ENCODE peak calls at places on chromosomes 4 and X, in eight cellular contexts. One of them, this sample, is unnamed.

GRCh38 chrX:12975670-12975965 is 708 bp downstream of the TMSB4X start:
- DNase-seq in neural crest cell: no peak
- DNase-seq in AG20443: peak; percentile 10
- DNase-seq in T-cell: no peak
- DNase-seq in psoas muscle: peak; percentile 64
- DNase-seq in T47D: no peak
- DNase-seq in activated CD4-positive, CD25-positive, alpha-beta regulatory T cell: no peak
- DNase-seq in GM20000: no peak
- DNase-seq in this sample: no peak

GRCh38 chrX:38804481-38805293 is 3.4 kb downstream of the MID1IP1 start:
- DNase-seq in neural crest cell: no peak
- DNase-seq in AG20443: peak; percentile 23
- DNase-seq in T-cell: no peak
- DNase-seq in psoas muscle: peak; percentile 72
- DNase-seq in T47D: peak; percentile 70
- DNase-seq in activated CD4-positive, CD25-positive, alpha-beta regulatory T cell: peak; percentile 2
- DNase-seq in GM20000: peak; percentile 16
- DNase-seq in this sample: peak; percentile 15

GRCh38 chr4:74304136-74304628 is 4.1 kb upstream of the EPGN start:
- DNase-seq in neural crest cell: no peak
- DNase-seq in AG20443: no peak
- DNase-seq in T-cell: no peak
- DNase-seq in psoas muscle: no peak
- DNase-seq in T47D: no peak
- DNase-seq in activated CD4-positive, CD25-positive, alpha-beta regulatory T cell: no peak
- DNase-seq in GM20000: no peak
- DNase-seq in this sample: no peak

GRCh38 chrX:31057691-31058090 is 14.2 kb downstream of the FTHL17 start:
- DNase-seq in neural crest cell: no peak
- DNase-seq in AG20443: no peak
- DNase-seq in T-cell: no peak
- DNase-seq in psoas muscle: no peak
- DNase-seq in T47D: no peak
- DNase-seq in activated CD4-positive, CD25-positive, alpha-beta regulatory T cell: no peak
- DNase-seq in GM20000: no peak
- DNase-seq in this sample: no peak

GRCh38 chr4:115219862-115220261 is 106.4 kb upstream of the NDST4 start:
- DNase-seq in neural crest cell: no peak
- DNase-seq in AG20443: no peak
- DNase-seq in T-cell: no peak
- DNase-seq in psoas muscle: no peak
- DNase-seq in T47D: no peak
- DNase-seq in activated CD4-positive, CD25-positive, alpha-beta regulatory T cell: no peak
- DNase-seq in GM20000: no peak
- DNase-seq in this sample: no peak

GRCh38 chr4:176191974-176192373 is 3.4 kb downstream of the SPATA4 start:
- DNase-seq in neural crest cell: no peak
- DNase-seq in AG20443: no peak
- DNase-seq in T-cell: no peak
- DNase-seq in psoas muscle: no peak
- DNase-seq in T47D: peak; percentile 43
- DNase-seq in activated CD4-positive, CD25-positive, alpha-beta regulatory T cell: no peak
- DNase-seq in GM20000: no peak
- DNase-seq in this sample: no peak

GRCh38 chrX:13939741-13940597 is 89.7 kb downstream of the GEMIN8 start:
- DNase-seq in neural crest cell: no peak
- DNase-seq in AG20443: no peak
- DNase-seq in T-cell: no peak
- DNase-seq in psoas muscle: no peak
- DNase-seq in T47D: no peak
- DNase-seq in activated CD4-positive, CD25-positive, alpha-beta regulatory T cell: no peak
- DNase-seq in GM20000: no peak
- DNase-seq in this sample: no peak

GRCh38 chr4:101345271-101345595 is 2.1 kb downstream of the PPP3CA start:
- DNase-seq in neural crest cell: no peak
- DNase-seq in AG20443: peak; percentile 22
- DNase-seq in T-cell: no peak
- DNase-seq in psoas muscle: no peak
- DNase-seq in T47D: peak; percentile 25
- DNase-seq in activated CD4-positive, CD25-positive, alpha-beta regulatory T cell: no peak
- DNase-seq in GM20000: peak; percentile 35
- DNase-seq in this sample: no peak

GRCh38 chrX:49162620-49163019 is at the start of gene MAGIX:
- DNase-seq in neural crest cell: no peak
- DNase-seq in AG20443: no peak
- DNase-seq in T-cell: no peak
- DNase-seq in psoas muscle: no peak
- DNase-seq in T47D: peak; percentile 60
- DNase-seq in activated CD4-positive, CD25-positive, alpha-beta regulatory T cell: no peak
- DNase-seq in GM20000: no peak
- DNase-seq in this sample: no peak

GRCh38 chrX:2627272-2627867 is 63.7 kb upstream of the CD99 start:
- DNase-seq in neural crest cell: peak; percentile 59
- DNase-seq in AG20443: peak; percentile 38
- DNase-seq in T-cell: no peak
- DNase-seq in psoas muscle: no peak
- DNase-seq in T47D: peak; percentile 65
- DNase-seq in activated CD4-positive, CD25-positive, alpha-beta regulatory T cell: no peak
- DNase-seq in GM20000: peak; percentile 45
- DNase-seq in this sample: peak; percentile 57

GRCh38 chr4:73181231-73181630 is 77.4 kb downstream of the ANKRD17 start:
- DNase-seq in neural crest cell: no peak
- DNase-seq in AG20443: no peak
- DNase-seq in T-cell: no peak
- DNase-seq in psoas muscle: no peak
- DNase-seq in T47D: no peak
- DNase-seq in activated CD4-positive, CD25-positive, alpha-beta regulatory T cell: no peak
- DNase-seq in GM20000: no peak
- DNase-seq in this sample: no peak

GRCh38 chrX:119981286-119982070 is 37.9 kb upstream of the NKAP start:
- DNase-seq in neural crest cell: peak; percentile 26
- DNase-seq in AG20443: peak; percentile 25
- DNase-seq in T-cell: no peak
- DNase-seq in psoas muscle: no peak
- DNase-seq in T47D: peak; percentile 56
- DNase-seq in activated CD4-positive, CD25-positive, alpha-beta regulatory T cell: no peak
- DNase-seq in GM20000: peak; percentile 32
- DNase-seq in this sample: no peak

GRCh38 chr4:55947254-55947882 is 1.4 kb upstream of the CEP135 start:
- DNase-seq in neural crest cell: no peak
- DNase-seq in AG20443: peak; percentile 18
- DNase-seq in T-cell: no peak
- DNase-seq in psoas muscle: no peak
- DNase-seq in T47D: peak; percentile 88
- DNase-seq in activated CD4-positive, CD25-positive, alpha-beta regulatory T cell: no peak
- DNase-seq in GM20000: peak; percentile 37
- DNase-seq in this sample: no peak

GRCh38 chr4:158801066-158801465 is 32.2 kb downstream of the FNIP2 start:
- DNase-seq in neural crest cell: no peak
- DNase-seq in AG20443: no peak
- DNase-seq in T-cell: no peak
- DNase-seq in psoas muscle: no peak
- DNase-seq in T47D: no peak
- DNase-seq in activated CD4-positive, CD25-positive, alpha-beta regulatory T cell: no peak
- DNase-seq in GM20000: no peak
- DNase-seq in this sample: no peak

GRCh38 chr4:168710353-168710946 is 213.6 kb downstream of the PALLD start:
- DNase-seq in neural crest cell: no peak
- DNase-seq in AG20443: peak; percentile 46
- DNase-seq in T-cell: no peak
- DNase-seq in psoas muscle: no peak
- DNase-seq in T47D: peak; percentile 70
- DNase-seq in activated CD4-positive, CD25-positive, alpha-beta regulatory T cell: no peak
- DNase-seq in GM20000: peak; percentile 31
- DNase-seq in this sample: no peak

GRCh38 chrX:107556967-107557366 is 71.3 kb upstream of the PRPS1 start:
- DNase-seq in neural crest cell: no peak
- DNase-seq in AG20443: no peak
- DNase-seq in T-cell: no peak
- DNase-seq in psoas muscle: no peak
- DNase-seq in T47D: no peak
- DNase-seq in activated CD4-positive, CD25-positive, alpha-beta regulatory T cell: no peak
- DNase-seq in GM20000: no peak
- DNase-seq in this sample: no peak

GRCh38 chr4:95155759-95156451 is 392.9 kb downstream of the UNC5C start:
- DNase-seq in neural crest cell: no peak
- DNase-seq in AG20443: peak; percentile 31
- DNase-seq in T-cell: no peak
- DNase-seq in psoas muscle: no peak
- DNase-seq in T47D: peak; percentile 44
- DNase-seq in activated CD4-positive, CD25-positive, alpha-beta regulatory T cell: no peak
- DNase-seq in GM20000: peak; percentile 36
- DNase-seq in this sample: no peak

GRCh38 chr4:174120446-174121142 is 162.9 kb downstream of the FBXO8 start:
- DNase-seq in neural crest cell: peak; percentile 53
- DNase-seq in AG20443: peak; percentile 60
- DNase-seq in T-cell: no peak
- DNase-seq in psoas muscle: peak; percentile 56
- DNase-seq in T47D: peak; percentile 61
- DNase-seq in activated CD4-positive, CD25-positive, alpha-beta regulatory T cell: no peak
- DNase-seq in GM20000: peak; percentile 28
- DNase-seq in this sample: no peak

GRCh38 chrX:70452143-70452733 is 7.6 kb downstream of the DLG3 start:
- DNase-seq in neural crest cell: peak; percentile 55
- DNase-seq in AG20443: peak; percentile 65
- DNase-seq in T-cell: peak; percentile 37
- DNase-seq in psoas muscle: peak; percentile 74
- DNase-seq in T47D: peak; percentile 57
- DNase-seq in activated CD4-positive, CD25-positive, alpha-beta regulatory T cell: peak; percentile 4
- DNase-seq in GM20000: peak; percentile 74
- DNase-seq in this sample: peak; percentile 28

GRCh38 chr4:145130788-145131398 is 32.8 kb downstream of the ABCE1 start:
- DNase-seq in neural crest cell: no peak
- DNase-seq in AG20443: peak; percentile 80
- DNase-seq in T-cell: no peak
- DNase-seq in psoas muscle: no peak
- DNase-seq in T47D: peak; percentile 23
- DNase-seq in activated CD4-positive, CD25-positive, alpha-beta regulatory T cell: no peak
- DNase-seq in GM20000: no peak
- DNase-seq in this sample: no peak

GRCh38 chr4:75042601-75043208 is 109.8 kb downstream of the PARM1 start:
- DNase-seq in neural crest cell: no peak
- DNase-seq in AG20443: no peak
- DNase-seq in T-cell: no peak
- DNase-seq in psoas muscle: no peak
- DNase-seq in T47D: no peak
- DNase-seq in activated CD4-positive, CD25-positive, alpha-beta regulatory T cell: no peak
- DNase-seq in GM20000: no peak
- DNase-seq in this sample: no peak

GRCh38 chr4:6754481-6755087 is 27.9 kb upstream of the KIAA0232 start:
- DNase-seq in neural crest cell: no peak
- DNase-seq in AG20443: no peak
- DNase-seq in T-cell: no peak
- DNase-seq in psoas muscle: peak; percentile 3
- DNase-seq in T47D: no peak
- DNase-seq in activated CD4-positive, CD25-positive, alpha-beta regulatory T cell: no peak
- DNase-seq in GM20000: no peak
- DNase-seq in this sample: no peak

GRCh38 chr4:183132081-183132480 is 33.0 kb downstream of the WWC2 start:
- DNase-seq in neural crest cell: no peak
- DNase-seq in AG20443: no peak
- DNase-seq in T-cell: no peak
- DNase-seq in psoas muscle: no peak
- DNase-seq in T47D: no peak
- DNase-seq in activated CD4-positive, CD25-positive, alpha-beta regulatory T cell: no peak
- DNase-seq in GM20000: no peak
- DNase-seq in this sample: no peak

GRCh38 chr4:46016306-46016705 is 107.5 kb downstream of the GABRG1 start:
- DNase-seq in neural crest cell: no peak
- DNase-seq in AG20443: no peak
- DNase-seq in T-cell: no peak
- DNase-seq in psoas muscle: no peak
- DNase-seq in T47D: peak; percentile 10
- DNase-seq in activated CD4-positive, CD25-positive, alpha-beta regulatory T cell: no peak
- DNase-seq in GM20000: no peak
- DNase-seq in this sample: no peak

GRCh38 chr4:163166041-163166579 is 580 bp downstream of the NAF1 start:
- DNase-seq in neural crest cell: peak; percentile 37
- DNase-seq in AG20443: peak; percentile 77
- DNase-seq in T-cell: peak; percentile 38
- DNase-seq in psoas muscle: peak; percentile 70
- DNase-seq in T47D: peak; percentile 35
- DNase-seq in activated CD4-positive, CD25-positive, alpha-beta regulatory T cell: peak; percentile 35
- DNase-seq in GM20000: peak; percentile 63
- DNase-seq in this sample: peak; percentile 48

GRCh38 chr4:187606581-187606980 is 389.0 kb upstream of the ZFP42 start:
- DNase-seq in neural crest cell: peak; percentile 11
- DNase-seq in AG20443: peak; percentile 52
- DNase-seq in T-cell: no peak
- DNase-seq in psoas muscle: no peak
- DNase-seq in T47D: peak; percentile 61
- DNase-seq in activated CD4-positive, CD25-positive, alpha-beta regulatory T cell: no peak
- DNase-seq in GM20000: peak; percentile 57
- DNase-seq in this sample: no peak

GRCh38 chrX:110015027-110015426 is 12.1 kb downstream of the TMEM164 start:
- DNase-seq in neural crest cell: no peak
- DNase-seq in AG20443: no peak
- DNase-seq in T-cell: no peak
- DNase-seq in psoas muscle: no peak
- DNase-seq in T47D: no peak
- DNase-seq in activated CD4-positive, CD25-positive, alpha-beta regulatory T cell: no peak
- DNase-seq in GM20000: no peak
- DNase-seq in this sample: no peak

GRCh38 chrX:13754765-13755164 is 20.2 kb downstream of the OFD1 start:
- DNase-seq in neural crest cell: no peak
- DNase-seq in AG20443: no peak
- DNase-seq in T-cell: no peak
- DNase-seq in psoas muscle: no peak
- DNase-seq in T47D: no peak
- DNase-seq in activated CD4-positive, CD25-positive, alpha-beta regulatory T cell: no peak
- DNase-seq in GM20000: no peak
- DNase-seq in this sample: no peak

GRCh38 chr4:106618920-106619319 is 250.3 kb upstream of the GIMD1 start:
- DNase-seq in neural crest cell: no peak
- DNase-seq in AG20443: no peak
- DNase-seq in T-cell: no peak
- DNase-seq in psoas muscle: no peak
- DNase-seq in T47D: no peak
- DNase-seq in activated CD4-positive, CD25-positive, alpha-beta regulatory T cell: no peak
- DNase-seq in GM20000: no peak
- DNase-seq in this sample: no peak

GRCh38 chr4:2402453-2402852 is 16.0 kb downstream of the ZFYVE28 start:
- DNase-seq in neural crest cell: no peak
- DNase-seq in AG20443: peak; percentile 43
- DNase-seq in T-cell: no peak
- DNase-seq in psoas muscle: peak; percentile 7
- DNase-seq in T47D: no peak
- DNase-seq in activated CD4-positive, CD25-positive, alpha-beta regulatory T cell: no peak
- DNase-seq in GM20000: no peak
- DNase-seq in this sample: no peak

GRCh38 chrX:149527705-149528104 is 13.1 kb upstream of the EOLA1 start:
- DNase-seq in neural crest cell: no peak
- DNase-seq in AG20443: peak; percentile 20
- DNase-seq in T-cell: no peak
- DNase-seq in psoas muscle: no peak
- DNase-seq in T47D: peak; percentile 53
- DNase-seq in activated CD4-positive, CD25-positive, alpha-beta regulatory T cell: no peak
- DNase-seq in GM20000: no peak
- DNase-seq in this sample: no peak

GRCh38 chrX:134602410-134602809 is 55.9 kb downstream of the PLAC1 start:
- DNase-seq in neural crest cell: no peak
- DNase-seq in AG20443: no peak
- DNase-seq in T-cell: no peak
- DNase-seq in psoas muscle: no peak
- DNase-seq in T47D: no peak
- DNase-seq in activated CD4-positive, CD25-positive, alpha-beta regulatory T cell: no peak
- DNase-seq in GM20000: no peak
- DNase-seq in this sample: no peak

GRCh38 chr4:176782794-176783193 is 9.9 kb downstream of the VEGFC start:
- DNase-seq in neural crest cell: no peak
- DNase-seq in AG20443: peak; percentile 38
- DNase-seq in T-cell: no peak
- DNase-seq in psoas muscle: no peak
- DNase-seq in T47D: no peak
- DNase-seq in activated CD4-positive, CD25-positive, alpha-beta regulatory T cell: no peak
- DNase-seq in GM20000: no peak
- DNase-seq in this sample: no peak

GRCh38 chr4:123443401-123444297 is 47.1 kb downstream of the SPRY1 start:
- DNase-seq in neural crest cell: peak; percentile 12
- DNase-seq in AG20443: no peak
- DNase-seq in T-cell: no peak
- DNase-seq in psoas muscle: no peak
- DNase-seq in T47D: no peak
- DNase-seq in activated CD4-positive, CD25-positive, alpha-beta regulatory T cell: no peak
- DNase-seq in GM20000: peak; percentile 59
- DNase-seq in this sample: no peak